ENCODE peak calls at places on chromosomes 6 and 20, in five cellular contexts. One of them, this sample, is unnamed. For H3K27me3, the result is how much of the 10 kb centered on the place peaks cover.

GRCh38 chr20:53677447-53678314 is 84.0 kb upstream of the ZNF217 start:
- DNase-seq in thyroid gland: peak
- DNase-seq in heart left ventricle: no peak
- DNase-seq in Peyer's patch: peak
- DNase-seq in breast epithelium: no peak
- DNase-seq in this sample: peak

GRCh38 chr6:116859264-116859663 is 17.8 kb upstream of the RFX6 start:
- DNase-seq in thyroid gland: no peak
- DNase-seq in Peyer's patch: no peak
- DNase-seq in heart left ventricle: no peak
- DNase-seq in breast epithelium: no peak
- DNase-seq in this sample: no peak

GRCh38 chr6:83592770-83593394 is 80.5 kb downstream of the PRSS35 start:
- DNase-seq in heart left ventricle: no peak
- DNase-seq in thyroid gland: peak
- DNase-seq in Peyer's patch: no peak
- DNase-seq in breast epithelium: no peak
- DNase-seq in this sample: no peak

GRCh38 chr20:53827996-53828672 is 234.5 kb upstream of the ZNF217 start:
- DNase-seq in thyroid gland: no peak
- DNase-seq in heart left ventricle: no peak
- DNase-seq in Peyer's patch: peak
- DNase-seq in breast epithelium: no peak
- DNase-seq in this sample: peak

GRCh38 chr6:146896062-146896813 is 297.5 kb downstream of the ADGB start:
- DNase-seq in breast epithelium: no peak
- DNase-seq in Peyer's patch: no peak
- DNase-seq in heart left ventricle: no peak
- DNase-seq in thyroid gland: no peak
- DNase-seq in this sample: no peak

GRCh38 chr6:139744891-139745290 is 370.4 kb upstream of the CITED2 start:
- DNase-seq in Peyer's patch: no peak
- DNase-seq in thyroid gland: no peak
- DNase-seq in heart left ventricle: no peak
- DNase-seq in breast epithelium: no peak
- DNase-seq in this sample: no peak

GRCh38 chr20:32021091-32021490 is 10.9 kb downstream of the CCM2L start:
- DNase-seq in breast epithelium: no peak
- DNase-seq in Peyer's patch: no peak
- DNase-seq in heart left ventricle: no peak
- DNase-seq in thyroid gland: no peak
- DNase-seq in this sample: no peak

GRCh38 chr6:43119456-43119855 is 43.3 kb downstream of the PTK7 start:
- DNase-seq in thyroid gland: no peak
- DNase-seq in breast epithelium: no peak
- DNase-seq in heart left ventricle: no peak
- DNase-seq in Peyer's patch: no peak
- DNase-seq in this sample: no peak

GRCh38 chr20:57414867-57415592 is 23.8 kb downstream of the RBM38 start:
- DNase-seq in Peyer's patch: no peak
- DNase-seq in thyroid gland: no peak
- DNase-seq in heart left ventricle: no peak
- DNase-seq in breast epithelium: no peak
- DNase-seq in this sample: no peak
- TF ChIP-seq POLR2A in Peyer's patch: no peak
- TF ChIP-seq POLR2A in thyroid gland: no peak
- TF ChIP-seq POLR2A in heart left ventricle: no peak
- TF ChIP-seq POLR2A in breast epithelium: no peak
- TF ChIP-seq POLR2A in this sample: no peak

GRCh38 chr6:149492798-149493165 is 8.0 kb upstream of the ZC3H12D start:
- DNase-seq in heart left ventricle: no peak
- DNase-seq in thyroid gland: no peak
- DNase-seq in breast epithelium: no peak
- DNase-seq in Peyer's patch: no peak
- DNase-seq in this sample: no peak
- H3K27me3 ChIP-seq in heart left ventricle: under half
- H3K27me3 ChIP-seq in thyroid gland: under half
- H3K27me3 ChIP-seq in breast epithelium: under half
- H3K27me3 ChIP-seq in Peyer's patch: under half
- H3K27me3 ChIP-seq in this sample: under half

DNA sequence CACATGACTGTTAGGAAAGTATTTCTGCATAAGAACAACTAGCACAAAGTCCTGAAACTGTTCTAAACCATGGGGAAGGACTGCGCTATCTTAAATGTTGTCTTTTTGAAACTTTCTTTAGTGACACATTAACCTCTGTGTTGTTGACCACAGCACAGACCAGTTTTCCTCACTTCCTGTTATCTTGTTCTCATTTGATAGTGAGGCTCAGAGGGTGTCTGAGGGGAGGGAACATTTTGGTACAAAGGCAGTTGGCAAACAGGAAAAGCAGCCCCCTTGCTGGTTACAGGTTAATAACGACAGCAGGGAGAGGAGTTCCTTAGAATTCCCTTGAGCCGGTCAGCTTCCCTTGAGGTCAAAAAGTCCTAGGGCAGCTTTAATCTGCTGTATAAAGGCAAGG is 143.5 kb upstream of the BMP2 start:
- DNase-seq in heart left ventricle: no peak
- DNase-seq in Peyer's patch: no peak
- DNase-seq in breast epithelium: no peak
- DNase-seq in thyroid gland: no peak
- DNase-seq in this sample: no peak
- TF ChIP-seq POLR2A in heart left ventricle: no peak
- TF ChIP-seq POLR2A in Peyer's patch: no peak
- TF ChIP-seq POLR2A in breast epithelium: no peak
- TF ChIP-seq POLR2A in thyroid gland: no peak
- TF ChIP-seq POLR2A in this sample: no peak

GRCh38 chr6:137522399-137522798 is 28.2 kb upstream of the OLIG3 start:
- DNase-seq in Peyer's patch: no peak
- DNase-seq in thyroid gland: no peak
- DNase-seq in breast epithelium: no peak
- DNase-seq in heart left ventricle: no peak
- DNase-seq in this sample: no peak
- H3K27me3 ChIP-seq in Peyer's patch: under half
- H3K27me3 ChIP-seq in thyroid gland: under half
- H3K27me3 ChIP-seq in breast epithelium: under half
- H3K27me3 ChIP-seq in heart left ventricle: under half
- H3K27me3 ChIP-seq in this sample: under half

GRCh38 chr6:56693246-56693607 is 50.5 kb upstream of the DST start:
- DNase-seq in thyroid gland: peak
- DNase-seq in breast epithelium: peak
- DNase-seq in Peyer's patch: peak
- DNase-seq in heart left ventricle: peak
- DNase-seq in this sample: peak
- TF ChIP-seq POLR2A in thyroid gland: no peak
- TF ChIP-seq POLR2A in breast epithelium: peak
- TF ChIP-seq POLR2A in Peyer's patch: peak
- TF ChIP-seq POLR2A in heart left ventricle: peak
- TF ChIP-seq POLR2A in this sample: no peak

GRCh38 chr20:61737346-61737745 is 328.3 kb downstream of the TAF4 start:
- DNase-seq in thyroid gland: no peak
- DNase-seq in breast epithelium: no peak
- DNase-seq in heart left ventricle: no peak
- DNase-seq in Peyer's patch: no peak
- DNase-seq in this sample: no peak

GRCh38 chr20:61739086-61739831 is 326.4 kb downstream of the TAF4 start:
- DNase-seq in heart left ventricle: no peak
- DNase-seq in Peyer's patch: no peak
- DNase-seq in thyroid gland: no peak
- DNase-seq in breast epithelium: no peak
- DNase-seq in this sample: no peak

GRCh38 chr20:61737812-61738443 is 327.8 kb downstream of the TAF4 start:
- DNase-seq in thyroid gland: no peak
- DNase-seq in Peyer's patch: no peak
- DNase-seq in breast epithelium: no peak
- DNase-seq in heart left ventricle: peak
- DNase-seq in this sample: no peak

GRCh38 chr20:61738601-61739069 is 327.0 kb downstream of the TAF4 start:
- DNase-seq in breast epithelium: no peak
- DNase-seq in heart left ventricle: no peak
- DNase-seq in thyroid gland: no peak
- DNase-seq in Peyer's patch: no peak
- DNase-seq in this sample: no peak

DNA sequence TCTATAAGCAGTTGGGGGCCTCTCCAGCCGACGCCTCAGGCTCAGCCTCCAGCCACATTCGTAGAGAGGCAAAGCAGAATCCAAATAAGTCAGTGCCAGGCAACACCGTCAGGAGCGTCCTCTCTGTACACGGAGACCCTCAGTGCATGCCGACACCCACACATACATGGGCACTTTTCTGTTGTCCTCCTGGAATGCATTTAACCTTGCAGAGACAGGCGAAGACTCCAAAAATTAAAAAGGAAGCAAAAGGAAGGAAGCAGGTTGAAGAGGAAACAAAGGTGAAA is 325.9 kb downstream of the TAF4 start:
- DNase-seq in breast epithelium: no peak
- DNase-seq in Peyer's patch: no peak
- DNase-seq in thyroid gland: no peak
- DNase-seq in heart left ventricle: no peak
- DNase-seq in this sample: no peak
- H3K27me3 ChIP-seq in breast epithelium: under half
- H3K27me3 ChIP-seq in Peyer's patch: under half
- H3K27me3 ChIP-seq in thyroid gland: under half
- H3K27me3 ChIP-seq in heart left ventricle: under half
- H3K27me3 ChIP-seq in this sample: under half